ENCODE peak calls at places on chromosomes 3 and 15, in five cellular contexts. A is heart left ventricle, T is fibroblast of mammary gland, E is HCT116, C is RWPE1. R is an unnamed sample.

GRCh38 chr3:36743821-36744220 is 20.5 kb downstream of the DCLK3 start:
- DNase-seq in E (no peak), C (no peak), A (no peak), T (no peak), R (no peak)

GRCh38 chr3:21705769-21706168 is 45.2 kb downstream of the ZNF385D start:
- DNase-seq in C (peak; percentile 0), T (peak; percentile 98), E (no peak), A (peak; percentile 72), R (peak; percentile 73)

GRCh38 chr15:40702077-40702476 is 7.1 kb downstream of the RAD51 start:
- DNase-seq in A (no peak), T (peak; percentile 16), C (no peak), E (no peak), R (peak; percentile 13)

GRCh38 chr3:54374214-54374855 is 252.0 kb downstream of the CACNA2D3 start:
- DNase-seq in A (no peak), C (peak; percentile 3), T (no peak), E (no peak), R (no peak)

GRCh38 chr3:178439504-178439903 is 96.7 kb upstream of the KCNMB2 start:
- DNase-seq in C (peak; percentile 26), A (no peak), T (peak; percentile 55), E (no peak), R (peak; percentile 46)

GRCh38 chr3:3615533-3615932 is 183.7 kb upstream of the LRRN1 start:
- DNase-seq in C (no peak), T (no peak), A (no peak), E (no peak), R (no peak)

GRCh38 chr3:134846943-134847342 is 51.9 kb downstream of the EPHB1 start:
- DNase-seq in A (no peak), C (peak; percentile 86), E (peak; percentile 51), T (peak; percentile 92), R (peak; percentile 78)

GRCh38 chr3:5053021-5053831 is 68.9 kb upstream of the ARL8B start:
- DNase-seq in T (peak; percentile 73), A (no peak), E (no peak), C (no peak), R (peak; percentile 66)

GRCh38 chr15:68154923-68155559 is 50.1 kb downstream of the CALML4 start:
- DNase-seq in E (peak; percentile 27), A (peak; percentile 32), C (peak; percentile 35), T (peak; percentile 76), R (peak; percentile 84)

GRCh38 chr15:61816856-61817255 is 243.4 kb downstream of the VPS13C start:
- DNase-seq in T (no peak), E (no peak), C (no peak), A (no peak), R (no peak)

GRCh38 chr15:99511529-99511864 is 54.3 kb upstream of the MEF2A start:
- DNase-seq in T (peak; percentile 9), A (no peak), C (no peak), E (no peak), R (peak; percentile 93)

GRCh38 chr3:147618636-147619035 is 209.5 kb downstream of the ZIC1 start:
- DNase-seq in T (no peak), E (no peak), C (no peak), A (no peak), R (no peak)

GRCh38 chr3:196666001-196666867 is 26.7 kb downstream of the NRROS start:
- DNase-seq in A (no peak), E (no peak), C (peak; percentile 46), T (peak; percentile 70), R (peak; percentile 49)

GRCh38 chr3:183180105-183180763 is 17.7 kb upstream of the LAMP3 start:
- DNase-seq in A (no peak), E (no peak), C (no peak), T (peak; percentile 37), R (no peak)

GRCh38 chr3:29619676-29620075 is 338.8 kb downstream of the RBMS3 start:
- DNase-seq in A (no peak), T (no peak), E (no peak), C (no peak), R (no peak)

GRCh38 chr15:58758141-58758540 is 8.6 kb upstream of the ADAM10 start:
- DNase-seq in C (no peak), A (no peak), E (no peak), T (peak; percentile 49), R (peak; percentile 63)

GRCh38 chr3:137121704-137122314 is 164.0 kb downstream of the IL20RB start:
- DNase-seq in E (peak; percentile 61), A (peak; percentile 27), C (peak; percentile 18), T (peak; percentile 56), R (peak; percentile 45)

GRCh38 chr15:66943456-66944095 is 121.8 kb upstream of the SMAD3 start:
- DNase-seq in E (no peak), T (no peak), A (no peak), C (no peak), R (no peak)

GRCh38 chr3:196969001-196969659 is 497 bp upstream of the PIGZ start:
- DNase-seq in C (peak; percentile 43), T (peak; percentile 19), E (no peak), A (no peak), R (no peak)

GRCh38 chr3:120438971-120439370 is 11.8 kb downstream of the FSTL1 start:
- DNase-seq in C (no peak), T (peak; percentile 73), E (no peak), A (peak; percentile 83), R (peak; percentile 95)

GRCh38 chr3:58175429-58176184 is 35.2 kb downstream of the DNASE1L3 start:
- DNase-seq in C (no peak), E (no peak), A (no peak), T (peak; percentile 23), R (peak; percentile 72)

GRCh38 chr3:195156286-195156890 is 114.6 kb downstream of the XXYLT1 start:
- DNase-seq in E (no peak), C (no peak), T (no peak), A (no peak), R (no peak)

GRCh38 chr15:41921167-41921566 is 27.3 kb upstream of the SPTBN5 start:
- DNase-seq in E (no peak), T (no peak), C (no peak), A (peak; percentile 29), R (peak; percentile 12)

GRCh38 chr3:117547956-117548550 is 838.5 kb downstream of the TUSC7 start:
- DNase-seq in C (peak; percentile 67), E (no peak), T (peak; percentile 95), A (no peak), R (peak; percentile 96)

GRCh38 chr3:151976211-151977050 is 103.0 kb downstream of the SUCNR1 start:
- DNase-seq in A (no peak), T (peak; percentile 98), E (peak; percentile 94), C (peak; percentile 74), R (peak; percentile 86)

GRCh38 chr15:68409736-68410370 is 22.1 kb downstream of the ITGA11 start:
- DNase-seq in C (no peak), E (no peak), T (no peak), A (no peak), R (no peak)

GRCh38 chr15:23497710-23498111 is 50.7 kb upstream of the GOLGA6L2 start:
- DNase-seq in C (no peak), E (no peak), T (no peak), A (no peak), R (no peak)
- TF ChIP-seq CTCF in C (peak; percentile 34), E (no peak), T (no peak), A (peak; percentile 29), R (no peak)

DNA sequence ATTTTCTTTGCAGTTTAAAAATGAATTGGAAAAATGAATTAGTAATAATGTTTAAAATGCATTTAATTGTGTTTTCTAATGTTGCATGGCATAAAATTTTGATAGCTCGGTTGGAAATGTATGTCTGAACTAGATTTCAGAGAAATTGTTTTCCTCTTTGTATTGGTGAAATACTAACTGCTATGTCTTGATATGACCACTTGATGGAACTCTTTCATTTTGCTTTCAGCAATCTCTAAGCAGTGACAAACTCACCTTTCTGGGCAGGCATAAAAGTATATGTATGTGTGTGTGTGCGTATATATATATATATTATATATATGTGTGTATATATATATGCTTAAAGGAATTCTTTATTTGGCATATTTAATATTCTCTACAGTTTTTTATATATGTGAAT is 239.3 kb upstream of the ZNF717 start:
- DNase-seq in T (peak; percentile 33), E (no peak), C (peak; percentile 19), A (no peak), R (no peak)
- TF ChIP-seq CTCF in T (peak; percentile 39), E (no peak), C (peak; percentile 38), A (peak; percentile 37), R (peak; percentile 8)

GRCh38 chr15:47037003-47037402 is 680.3 kb upstream of the SEMA6D start:
- DNase-seq in A (no peak), T (no peak), C (no peak), E (no peak), R (no peak)
- TF ChIP-seq CTCF in A (no peak), T (no peak), C (no peak), E (no peak), R (no peak)

GRCh38 chr15:84826369-84826823 is 9.2 kb downstream of the ALPK3 start:
- DNase-seq in E (peak; percentile 56), A (peak; percentile 47), C (peak; percentile 40), T (peak; percentile 52), R (peak; percentile 49)
- TF ChIP-seq CTCF in E (peak; percentile 92), A (peak; percentile 34), C (peak; percentile 16), T (peak; percentile 2), R (peak; percentile 19)

GRCh38 chr15:34933432-34933975 is 36.0 kb downstream of the AQR start:
- DNase-seq in C (no peak), T (no peak), A (no peak), E (no peak), R (no peak)

GRCh38 chr15:34927726-34928125 is 41.8 kb downstream of the AQR start:
- DNase-seq in E (no peak), A (no peak), C (no peak), T (peak; percentile 2), R (no peak)
- TF ChIP-seq CTCF in E (no peak), A (no peak), C (no peak), T (no peak), R (no peak)

DNA sequence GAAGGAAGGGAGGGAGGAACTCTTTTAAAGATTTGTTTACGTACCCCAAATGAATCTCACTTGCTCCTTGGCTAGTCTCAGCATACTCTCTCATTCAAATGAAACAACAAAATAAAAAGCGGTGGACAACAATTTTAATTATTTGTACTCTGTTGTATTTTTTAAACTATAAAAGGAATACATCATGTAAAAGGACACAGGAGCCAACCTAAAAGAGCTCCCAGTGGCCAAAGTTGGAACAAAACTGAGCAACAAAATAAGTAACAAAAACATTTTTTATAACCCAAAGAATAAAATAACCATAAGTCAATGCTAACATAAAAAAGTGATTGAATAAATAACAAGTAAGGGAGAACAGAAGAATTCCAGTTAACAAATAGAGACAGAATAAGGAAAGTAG is 24.4 kb upstream of the SSUH2 start:
- DNase-seq in T (no peak), E (no peak), A (no peak), C (no peak), R (no peak)
- TF ChIP-seq CTCF in T (no peak), E (no peak), A (no peak), C (no peak), R (peak; percentile 7)

R was measured in fibroblast of the aortic adventitia.